ENCODE peak calls at places on chromosomes 6 and 20, in seven cellular contexts. D is upper lobe of left lung; H is uterus; K is CD8-positive, alpha-beta memory T cell; M is CD8-positive, alpha-beta T cell; Q is neural progenitor cell; P is PC-3. Y is an unnamed sample.

GRCh38 chr20:31972481-31973386 is 4.8 kb downstream of the XKR7 start:
- DNase-seq in D (no peak), H (no peak), P (no peak), M (no peak), Q (peak; percentile 78), K (no peak), Y (no peak)

GRCh38 chr6:80022803-80023202 is 18.4 kb downstream of the TTK start:
- DNase-seq in M (no peak), D (no peak), K (no peak), Q (no peak), P (no peak), H (no peak), Y (no peak)

GRCh38 chr20:13777171-13777601 is 7.5 kb downstream of the ESF1 start:
- DNase-seq in P (peak; percentile 8), M (no peak), Q (no peak), D (no peak), K (no peak), H (no peak), Y (no peak)

GRCh38 chr6:49552596-49552995 is 2.1 kb downstream of the C6orf141 start:
- DNase-seq in Q (peak; percentile 41), H (no peak), M (no peak), P (peak; percentile 39), K (no peak), D (no peak), Y (no peak)

GRCh38 chr6:129866256-129866655 is 5.1 kb upstream of the TMEM244 start:
- DNase-seq in D (no peak), M (no peak), H (no peak), P (no peak), K (no peak), Q (no peak), Y (no peak)

GRCh38 chr6:32920610-32921188 is 20.1 kb downstream of the HLA-DMB start:
- DNase-seq in P (no peak), Q (no peak), K (no peak), H (no peak), M (no peak), D (no peak), Y (no peak)

GRCh38 chr20:24149881-24150307 is 161.3 kb upstream of the GGTLC1 start:
- DNase-seq in P (peak; percentile 51), M (no peak), K (no peak), H (no peak), Q (peak; percentile 64), D (no peak), Y (no peak)

GRCh38 chr6:137722749-137723272 is 144.2 kb upstream of the TNFAIP3 start:
- DNase-seq in K (no peak), D (no peak), Q (no peak), P (no peak), H (no peak), M (no peak), Y (no peak)

GRCh38 chr6:135826225-135826804 is 25.2 kb upstream of the PDE7B start:
- DNase-seq in H (no peak), Q (peak; percentile 2), P (no peak), M (no peak), D (no peak), K (no peak), Y (no peak)

GRCh38 chr20:32337937-32338661 is 20.0 kb upstream of the ASXL1 start:
- DNase-seq in M (no peak), D (no peak), Q (no peak), H (no peak), P (no peak), K (no peak), Y (no peak)

GRCh38 chr20:44861547-44862006 is 23.9 kb upstream of the YWHAB start:
- DNase-seq in M (no peak), D (no peak), P (peak; percentile 45), H (peak; percentile 51), Q (no peak), K (no peak), Y (no peak)

GRCh38 chr6:70797625-70798024 is 129.9 kb downstream of the SMAP1 start:
- DNase-seq in H (no peak), K (no peak), D (no peak), Q (no peak), P (no peak), M (no peak), Y (no peak)

GRCh38 chr20:51350941-51351631 is 191.4 kb downstream of the NFATC2 start:
- DNase-seq in Q (no peak), H (no peak), M (no peak), K (no peak), P (peak; percentile 97), D (no peak), Y (no peak)

GRCh38 chr20:55937283-55937682 is 68.0 kb downstream of the CBLN4 start:
- DNase-seq in D (no peak), H (no peak), Q (no peak), P (no peak), M (no peak), K (no peak), Y (no peak)

DNA sequence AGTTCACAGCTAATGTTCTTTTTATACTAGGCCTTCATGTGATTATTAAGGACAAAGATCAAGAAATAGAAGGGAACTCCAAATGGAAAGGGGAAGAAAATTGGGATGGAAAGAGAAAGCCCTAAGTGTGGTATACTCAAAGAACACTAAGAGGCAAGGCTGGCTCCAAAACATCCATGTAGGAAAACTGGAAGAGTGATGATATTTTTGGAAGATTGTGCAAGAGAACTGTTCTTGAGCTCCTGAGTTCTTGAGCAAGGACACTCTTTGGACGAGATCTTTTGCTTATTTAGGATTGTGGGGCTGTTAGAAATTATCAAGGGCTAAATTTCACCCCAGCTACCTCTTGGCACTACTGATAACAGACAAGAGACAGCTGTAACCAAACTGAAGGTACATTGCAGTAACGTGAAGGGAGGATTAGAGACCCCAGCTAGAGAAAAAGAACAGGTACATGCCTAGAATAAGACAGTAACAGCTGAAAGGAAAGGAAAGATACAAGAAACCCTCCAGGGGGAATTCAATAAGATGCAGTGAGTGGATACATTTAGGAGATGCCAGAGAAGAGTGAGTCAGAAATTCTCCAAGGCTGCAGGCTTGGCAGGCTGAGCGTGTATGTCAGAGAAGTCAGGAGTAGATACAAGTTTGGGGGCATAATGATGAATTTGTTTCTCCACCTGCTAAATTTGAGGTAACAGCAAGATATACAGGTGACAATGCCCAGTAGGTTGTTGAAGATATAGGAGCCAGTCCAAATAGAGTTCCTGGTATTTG is 69.7 kb downstream of the CBLN4 start:
- DNase-seq in M (no peak), D (no peak), Q (no peak), H (no peak), K (no peak), P (no peak), Y (no peak)
- H3K9me3 ChIP-seq in M (no peaks in the 10 kb centered on the region), D (no peaks in the 10 kb centered on the region), Q (peaks cover 21% of the 10 kb centered on the region), H (no peaks in the 10 kb centered on the region), K (no peaks in the 10 kb centered on the region), P (peaks cover 36% of the 10 kb centered on the region), Y (no peaks in the 10 kb centered on the region)

GRCh38 chr6:42269974-42270510 is 52.4 kb upstream of the MRPS10 start:
- DNase-seq in H (no peak), D (no peak), M (no peak), Q (no peak), K (no peak), P (no peak), Y (no peak)

GRCh38 chr6:42269553-42269952 is 51.9 kb upstream of the MRPS10 start:
- DNase-seq in H (no peak), P (no peak), M (peak; percentile 33), K (no peak), D (no peak), Q (no peak), Y (no peak)

GRCh38 chr6:42266542-42266941 is 48.9 kb upstream of the MRPS10 start:
- DNase-seq in Q (no peak), P (no peak), H (no peak), D (no peak), M (no peak), K (no peak), Y (no peak)

GRCh38 chr6:42268016-42268834 is 50.6 kb upstream of the MRPS10 start:
- DNase-seq in H (no peak), M (no peak), D (no peak), Q (no peak), K (no peak), P (no peak), Y (no peak)

DNA sequence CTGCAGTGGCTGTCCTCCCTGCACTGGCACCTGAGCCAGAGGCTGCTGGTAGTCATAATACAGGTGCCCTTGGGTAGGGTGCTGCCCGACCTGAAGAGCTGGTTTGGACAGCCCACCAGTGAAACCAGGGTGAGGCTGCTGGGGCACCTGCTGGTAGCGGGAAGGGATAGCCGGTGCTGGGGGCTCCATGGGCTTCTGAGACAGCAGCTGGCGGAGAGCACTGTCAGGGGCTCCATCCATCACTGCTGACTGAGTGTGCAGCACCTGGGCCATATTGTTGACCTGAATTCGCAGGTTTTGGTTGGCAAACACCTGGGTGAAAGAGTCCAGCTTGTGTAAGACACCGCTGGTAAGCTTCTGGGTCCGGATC is 51.2 kb upstream of the MRPS10 start:
- DNase-seq in D (no peak), P (no peak), M (no peak), K (no peak), Q (no peak), H (no peak), Y (no peak)
- H3K9me3 ChIP-seq in D (no peaks in the 10 kb centered on the region), P (no peaks in the 10 kb centered on the region), M (no peaks in the 10 kb centered on the region), K (no peaks in the 10 kb centered on the region), Q (no peaks in the 10 kb centered on the region), H (no peaks in the 10 kb centered on the region), Y (no peaks in the 10 kb centered on the region)

DNA sequence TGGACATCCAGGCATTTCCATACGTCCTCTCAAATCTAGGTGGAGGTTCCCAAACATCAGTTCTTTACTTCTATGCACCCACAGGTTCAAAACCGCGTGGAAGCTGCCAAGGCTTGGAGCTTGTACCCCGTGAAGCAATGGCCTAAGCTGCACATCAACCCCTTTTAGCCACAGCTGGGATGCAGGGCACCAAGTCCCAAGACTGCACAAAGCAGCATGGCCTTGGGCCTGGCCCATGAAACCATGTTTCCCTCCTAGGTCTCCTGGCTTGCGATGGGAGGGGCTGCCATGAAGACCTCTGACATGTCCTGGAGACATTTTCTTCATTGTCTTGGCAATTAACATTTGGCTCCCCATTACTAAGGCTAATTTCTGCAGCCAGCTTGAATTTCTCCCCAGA is 88.9 kb upstream of the CBLN4 start:
- DNase-seq in M (no peak), Q (no peak), K (no peak), D (no peak), P (no peak), H (no peak), Y (no peak)
- H3K9me3 ChIP-seq in M (no peaks in the 10 kb centered on the region), Q (peaks cover 19% of the 10 kb centered on the region), K (no peaks in the 10 kb centered on the region), D (peaks cover 7% of the 10 kb centered on the region), P (peaks cover 38% of the 10 kb centered on the region), H (no peaks in the 10 kb centered on the region), Y (peaks cover 2% of the 10 kb centered on the region)

GRCh38 chr6:167576050-167576741 is 250.5 kb upstream of the AFDN start:
- DNase-seq in P (no peak), K (no peak), M (no peak), H (no peak), Q (no peak), D (no peak), Y (no peak)
- H3K9me3 ChIP-seq in P (no peaks in the 10 kb centered on the region), K (no peaks in the 10 kb centered on the region), M (no peaks in the 10 kb centered on the region), H (no peaks in the 10 kb centered on the region), Q (no peaks in the 10 kb centered on the region), D (no peaks in the 10 kb centered on the region), Y (no peaks in the 10 kb centered on the region)